ENCODE peak calls at places on chromosomes 2 and 18, in nine cellular contexts. K is breast epithelium, L is adrenal gland, I is body of pancreas, T is lower leg skin, U is Peyer's patch, V is H54, G is H1, P is transverse colon. M is an unnamed sample.

GRCh38 chr2:26144031-26144430 is 28.9 kb upstream of the GAREM2 start:
- DNase-seq in K (no peak), L (no peak), I (no peak), T (no peak), U (no peak), V (no peak), G (no peak), P (peak; percentile 54), M (no peak)

GRCh38 chr18:45059695-45060094 is 379.0 kb downstream of the SETBP1 start:
- DNase-seq in K (no peak), L (no peak), I (no peak), T (no peak), U (no peak), V (peak; percentile 4), G (no peak), P (no peak), M (no peak)

GRCh38 chr2:237149425-237149824 is 63.7 kb downstream of the COPS8 start:
- DNase-seq in K (no peak), L (no peak), I (no peak), T (no peak), U (no peak), V (no peak), G (no peak), P (no peak), M (no peak)

GRCh38 chr2:240293865-240294461 is 141.5 kb upstream of the GPC1 start:
- DNase-seq in K (no peak), L (no peak), I (no peak), T (no peak), U (no peak), V (no peak), G (no peak), P (no peak), M (no peak)

GRCh38 chr2:195406886-195407603 is 250.0 kb upstream of the SLC39A10 start:
- DNase-seq in K (no peak), L (peak; percentile 26), I (no peak), T (no peak), U (no peak), V (no peak), G (no peak), P (no peak), M (no peak)

GRCh38 chr2:138182913-138183312 is 218.6 kb downstream of the HNMT start:
- DNase-seq in K (no peak), L (no peak), I (no peak), T (no peak), U (no peak), V (no peak), G (no peak), P (no peak), M (no peak)

GRCh38 chr2:74917702-74918619 is 40.5 kb upstream of the POLE4 start:
- DNase-seq in K (no peak), L (no peak), I (no peak), T (no peak), U (no peak), V (peak; percentile 73), G (no peak), P (no peak), M (no peak)

GRCh38 chr18:71426441-71426840 is 1117.7 kb downstream of the CBLN2 start:
- DNase-seq in K (no peak), L (no peak), I (no peak), T (no peak), U (no peak), V (no peak), G (no peak), P (no peak), M (no peak)

GRCh38 chr2:239119346-239120126 is 271.7 kb downstream of the TWIST2 start:
- DNase-seq in K (no peak), L (no peak), I (no peak), T (no peak), U (no peak), V (no peak), G (no peak), P (no peak), M (no peak)

GRCh38 chr2:54577035-54577434 is 120.9 kb downstream of the SPTBN1 start:
- DNase-seq in K (peak; percentile 48), L (peak; percentile 80), I (peak; percentile 87), T (no peak), U (no peak), V (no peak), G (no peak), P (no peak), M (no peak)

GRCh38 chr2:54577944-54578667 is 122.0 kb downstream of the SPTBN1 start:
- DNase-seq in K (no peak), L (no peak), I (no peak), T (no peak), U (no peak), V (no peak), G (no peak), P (no peak), M (no peak)

GRCh38 chr2:54579682-54580349 is 123.7 kb downstream of the SPTBN1 start:
- DNase-seq in K (no peak), L (no peak), I (no peak), T (no peak), U (no peak), V (no peak), G (no peak), P (peak; percentile 77), M (no peak)

GRCh38 chr2:54578668-54579045 is 122.5 kb downstream of the SPTBN1 start:
- DNase-seq in K (no peak), L (no peak), I (no peak), T (no peak), U (no peak), V (no peak), G (no peak), P (no peak), M (no peak)

GRCh38 chr2:54579061-54579681 is 123.0 kb downstream of the SPTBN1 start:
- DNase-seq in K (no peak), L (no peak), I (no peak), T (no peak), U (no peak), V (no peak), G (no peak), P (no peak), M (no peak)
- TF ChIP-seq POLR2A in K (no peak), L (no peak), I (no peak), T (no peak), U (no peak), V (no peak), G (no peak), P (no peak), M (no peak)

DNA sequence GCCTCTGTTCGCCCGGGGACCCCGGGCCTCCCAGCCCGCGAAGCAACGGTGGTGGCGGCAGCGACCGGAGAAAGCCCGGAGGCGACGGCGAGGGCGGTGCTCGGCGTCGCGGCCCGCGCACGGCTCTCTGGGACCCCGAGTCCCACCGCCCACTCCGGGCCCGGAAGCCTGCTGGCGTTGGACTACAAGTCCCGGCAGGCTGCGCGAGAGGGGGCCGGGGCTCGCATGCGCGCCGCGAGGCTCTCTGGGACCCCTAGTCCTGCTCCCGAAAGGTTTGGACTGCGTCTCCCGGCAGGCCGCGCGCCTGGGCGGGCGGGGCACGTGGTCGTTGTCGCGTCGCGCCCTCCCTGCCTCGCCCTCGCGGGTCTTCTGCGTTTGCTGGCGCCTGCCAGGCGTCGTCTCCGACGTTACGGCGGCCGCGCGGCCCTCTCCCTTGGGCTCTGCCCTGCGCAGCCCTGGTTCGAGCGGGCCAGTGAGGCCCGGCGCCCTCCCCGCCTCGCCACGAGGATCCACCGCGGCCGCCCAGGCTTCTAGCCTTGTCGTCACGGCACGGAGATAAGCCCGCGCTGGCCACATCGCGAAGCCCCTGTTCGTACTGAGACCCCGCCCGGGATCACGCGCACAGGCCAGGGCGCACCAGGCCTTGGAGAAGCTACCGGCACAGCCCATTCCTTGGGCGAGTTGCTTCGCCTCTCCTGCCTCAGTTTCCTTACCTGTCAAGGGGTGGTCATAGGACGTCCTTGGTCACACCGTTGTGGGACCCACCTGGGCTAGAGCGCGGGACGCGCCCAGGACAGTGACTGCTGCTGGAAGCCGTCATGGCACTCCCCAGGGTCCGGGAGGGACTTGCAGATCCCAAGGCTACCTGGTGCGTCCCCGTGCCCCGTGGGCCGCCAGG is at the start of gene STK25:
- DNase-seq in K (peak; percentile 96), L (peak; percentile 98), I (peak; percentile 97), T (peak; percentile 97), U (peak; percentile 98), V (peak; percentile 99), G (peak; percentile 94), P (peak; percentile 98), M (peak; percentile 100)
- TF ChIP-seq POLR2A in K (peak; percentile 28), L (peak; percentile 26), I (peak; percentile 71), T (no peak), U (peak; percentile 38), V (peak; percentile 63), G (no peak), P (peak; percentile 65), M (peak; percentile 74)

GRCh38 chr2:216371756-216372702 is at the start of gene MARCHF4:
- DNase-seq in K (peak; percentile 32), L (peak; percentile 82), I (peak; percentile 72), T (peak; percentile 42), U (peak; percentile 66), V (peak; percentile 58), G (peak; percentile 97), P (peak; percentile 40), M (peak; percentile 37)

GRCh38 chr2:216373896-216374295 is 1.6 kb upstream of the MARCHF4 start:
- DNase-seq in K (no peak), L (no peak), I (no peak), T (no peak), U (no peak), V (no peak), G (no peak), P (no peak), M (no peak)

GRCh38 chr2:216369821-216370220 is 2.5 kb downstream of the MARCHF4 start:
- DNase-seq in K (no peak), L (no peak), I (no peak), T (no peak), U (no peak), V (no peak), G (no peak), P (no peak), M (no peak)

GRCh38 chr2:216372761-216373291 is 543 bp upstream of the MARCHF4 start:
- DNase-seq in K (no peak), L (no peak), I (no peak), T (no peak), U (no peak), V (peak; percentile 40), G (no peak), P (no peak), M (no peak)

DNA sequence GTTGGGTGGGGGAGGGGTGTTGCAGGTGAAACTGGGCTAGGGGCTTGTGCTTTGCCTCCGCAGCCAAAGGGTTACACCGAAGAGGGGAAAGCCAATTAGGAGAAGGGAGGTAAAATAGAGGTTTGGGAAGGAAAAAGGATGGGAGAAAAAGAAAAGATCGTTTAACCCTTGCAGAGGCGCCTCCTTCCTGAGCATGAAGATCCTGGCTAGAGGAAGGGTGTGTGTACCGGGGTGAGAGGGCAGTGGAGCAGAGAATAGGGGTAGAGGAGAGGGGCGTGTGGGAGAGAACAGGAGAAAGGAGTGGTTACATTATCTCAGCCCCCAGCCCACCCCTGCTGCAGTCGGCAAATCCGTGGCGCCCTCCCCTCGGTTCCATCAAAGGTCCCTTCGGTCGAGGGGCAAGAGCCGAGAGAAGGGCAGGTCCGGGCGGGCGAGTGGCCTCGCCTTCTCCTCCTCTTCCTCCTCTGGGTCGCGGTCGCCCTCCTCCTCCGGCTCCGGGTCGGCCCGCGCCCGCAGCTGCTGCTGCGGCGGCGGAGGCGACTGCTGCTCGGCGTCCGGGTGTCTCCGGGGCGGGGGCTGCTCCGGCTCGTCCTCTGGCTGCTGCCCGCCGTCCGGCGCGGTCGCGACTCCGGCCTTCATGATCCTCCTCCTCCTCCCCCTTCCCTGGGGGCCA is 1.2 kb downstream of the MARCHF4 start:
- DNase-seq in K (no peak), L (no peak), I (no peak), T (no peak), U (no peak), V (no peak), G (peak; percentile 76), P (no peak), M (peak; percentile 20)
- TF ChIP-seq POLR2A in K (no peak), L (no peak), I (no peak), T (no peak), U (no peak), V (no peak), G (no peak), P (no peak), M (no peak)

GRCh38 chr2:135876066-135876711 is at the start of gene MCM6:
- DNase-seq in K (peak; percentile 96), L (peak; percentile 99), I (peak; percentile 97), T (peak; percentile 97), U (peak; percentile 98), V (peak; percentile 96), G (peak; percentile 97), P (peak; percentile 98), M (peak; percentile 93)
- TF ChIP-seq POLR2A in K (no peak), L (no peak), I (peak; percentile 54), T (no peak), U (peak; percentile 33), V (peak; percentile 66), G (no peak), P (peak; percentile 56), M (peak; percentile 50)